ENCODE peak calls at places on chromosome 1, in eight cellular contexts. One of them, this sample, is unnamed.

GRCh38 chr1:216750031-216750627 is 26.9 kb upstream of the ESRRG start:
- DNase-seq in Peyer's patch: peak
- DNase-seq in erythroblast: peak
- DNase-seq in lower leg skin: no peak
- DNase-seq in testis: peak
- DNase-seq in stomach: peak
- DNase-seq in GM12891: no peak
- DNase-seq in IMR-90: peak
- DNase-seq in this sample: peak

GRCh38 chr1:235582130-235582529 is 67.5 kb downstream of the GNG4 start:
- DNase-seq in Peyer's patch: no peak
- DNase-seq in erythroblast: no peak
- DNase-seq in lower leg skin: peak
- DNase-seq in testis: no peak
- DNase-seq in stomach: no peak
- DNase-seq in GM12891: no peak
- DNase-seq in IMR-90: no peak
- DNase-seq in this sample: no peak

GRCh38 chr1:40421694-40422384 is 28.4 kb upstream of the ZFP69B start:
- DNase-seq in Peyer's patch: no peak
- DNase-seq in erythroblast: no peak
- DNase-seq in lower leg skin: no peak
- DNase-seq in testis: peak
- DNase-seq in stomach: peak
- DNase-seq in GM12891: no peak
- DNase-seq in IMR-90: peak
- DNase-seq in this sample: no peak

GRCh38 chr1:110237406-110238152 is 27.5 kb downstream of the KCNC4 start:
- DNase-seq in Peyer's patch: no peak
- DNase-seq in erythroblast: no peak
- DNase-seq in lower leg skin: no peak
- DNase-seq in testis: no peak
- DNase-seq in stomach: no peak
- DNase-seq in GM12891: no peak
- DNase-seq in IMR-90: no peak
- DNase-seq in this sample: no peak

GRCh38 chr1:229116114-229116513 is 154.8 kb upstream of the RAB4A start:
- DNase-seq in Peyer's patch: no peak
- DNase-seq in erythroblast: no peak
- DNase-seq in lower leg skin: no peak
- DNase-seq in testis: no peak
- DNase-seq in stomach: no peak
- DNase-seq in GM12891: no peak
- DNase-seq in IMR-90: peak
- DNase-seq in this sample: no peak

GRCh38 chr1:196732526-196732925 is 42.1 kb upstream of the CFHR3 start:
- DNase-seq in Peyer's patch: no peak
- DNase-seq in erythroblast: no peak
- DNase-seq in lower leg skin: no peak
- DNase-seq in testis: no peak
- DNase-seq in stomach: no peak
- DNase-seq in GM12891: no peak
- DNase-seq in IMR-90: no peak
- DNase-seq in this sample: no peak

GRCh38 chr1:89941110-89941770 is 53.7 kb upstream of the ZNF326 start:
- DNase-seq in Peyer's patch: no peak
- DNase-seq in erythroblast: peak
- DNase-seq in lower leg skin: no peak
- DNase-seq in testis: no peak
- DNase-seq in stomach: no peak
- DNase-seq in GM12891: no peak
- DNase-seq in IMR-90: no peak
- DNase-seq in this sample: no peak

GRCh38 chr1:91809267-91809666 is 76.7 kb downstream of the TGFBR3 start:
- DNase-seq in Peyer's patch: no peak
- DNase-seq in erythroblast: no peak
- DNase-seq in lower leg skin: peak
- DNase-seq in testis: no peak
- DNase-seq in stomach: no peak
- DNase-seq in GM12891: no peak
- DNase-seq in IMR-90: peak
- DNase-seq in this sample: no peak

GRCh38 chr1:12674358-12674757 is 30.5 kb downstream of the AADACL4 start:
- DNase-seq in Peyer's patch: no peak
- DNase-seq in erythroblast: no peak
- DNase-seq in lower leg skin: no peak
- DNase-seq in testis: no peak
- DNase-seq in stomach: no peak
- DNase-seq in GM12891: no peak
- DNase-seq in IMR-90: no peak
- DNase-seq in this sample: no peak

GRCh38 chr1:151327223-151327902 is at the start of gene PI4KB:
- DNase-seq in Peyer's patch: peak
- DNase-seq in erythroblast: peak
- DNase-seq in lower leg skin: peak
- DNase-seq in testis: peak
- DNase-seq in stomach: peak
- DNase-seq in GM12891: peak
- DNase-seq in IMR-90: peak
- DNase-seq in this sample: peak
- TF ChIP-seq POLR2A in Peyer's patch: peak
- TF ChIP-seq POLR2A in erythroblast: peak
- TF ChIP-seq POLR2A in lower leg skin: no peak
- TF ChIP-seq POLR2A in testis: no peak
- TF ChIP-seq POLR2A in stomach: no peak
- TF ChIP-seq POLR2A in GM12891: peak
- TF ChIP-seq POLR2A in IMR-90: peak
- TF ChIP-seq POLR2A in this sample: peak

DNA sequence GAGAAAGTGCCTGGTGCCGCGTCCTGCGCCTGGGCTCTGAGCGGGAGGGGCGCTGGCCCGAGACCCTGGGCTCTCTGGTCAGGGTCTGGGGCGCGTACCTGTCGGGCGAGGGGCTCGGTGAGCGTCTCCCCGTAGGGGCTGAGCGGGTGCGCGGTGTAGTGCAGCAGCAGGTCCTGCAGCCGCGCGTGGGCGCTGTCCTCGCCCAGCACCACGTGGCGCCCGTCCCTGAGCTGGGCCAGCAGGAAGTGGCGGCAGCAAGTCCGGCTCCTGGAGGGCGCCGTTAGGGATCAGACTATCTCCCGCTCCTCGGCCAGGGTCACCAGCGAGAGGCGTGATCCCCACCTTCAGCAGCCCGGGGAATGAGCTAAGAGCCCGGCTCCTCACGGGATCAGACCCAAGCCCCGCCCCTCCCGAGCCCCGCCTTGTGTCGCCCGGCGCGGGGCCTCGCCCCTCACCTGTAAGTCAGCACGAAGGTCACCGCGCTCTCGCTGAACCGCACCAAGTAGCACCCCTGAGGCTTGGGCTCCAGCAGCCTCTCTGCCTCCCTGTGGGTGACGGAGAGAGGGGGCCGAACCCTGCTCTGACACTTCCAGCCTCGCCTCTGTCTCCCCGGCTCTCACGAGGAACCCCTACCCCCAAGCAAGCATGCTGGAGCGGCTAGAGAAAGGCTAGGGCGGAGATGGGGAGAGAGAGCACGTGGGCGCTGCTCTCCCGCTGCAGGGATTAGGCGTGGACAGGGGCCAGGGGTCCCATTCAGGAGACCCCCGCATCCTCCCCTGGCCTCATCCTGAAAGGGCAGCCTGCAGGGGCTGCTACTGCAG is 2.7 kb downstream of the SH2D2A start:
- DNase-seq in Peyer's patch: peak
- DNase-seq in erythroblast: peak
- DNase-seq in lower leg skin: peak
- DNase-seq in testis: peak
- DNase-seq in stomach: peak
- DNase-seq in GM12891: peak
- DNase-seq in IMR-90: peak
- DNase-seq in this sample: peak
- TF ChIP-seq POLR2A in Peyer's patch: no peak
- TF ChIP-seq POLR2A in erythroblast: no peak
- TF ChIP-seq POLR2A in lower leg skin: no peak
- TF ChIP-seq POLR2A in testis: no peak
- TF ChIP-seq POLR2A in stomach: no peak
- TF ChIP-seq POLR2A in GM12891: no peak
- TF ChIP-seq POLR2A in IMR-90: no peak
- TF ChIP-seq POLR2A in this sample: peak

DNA sequence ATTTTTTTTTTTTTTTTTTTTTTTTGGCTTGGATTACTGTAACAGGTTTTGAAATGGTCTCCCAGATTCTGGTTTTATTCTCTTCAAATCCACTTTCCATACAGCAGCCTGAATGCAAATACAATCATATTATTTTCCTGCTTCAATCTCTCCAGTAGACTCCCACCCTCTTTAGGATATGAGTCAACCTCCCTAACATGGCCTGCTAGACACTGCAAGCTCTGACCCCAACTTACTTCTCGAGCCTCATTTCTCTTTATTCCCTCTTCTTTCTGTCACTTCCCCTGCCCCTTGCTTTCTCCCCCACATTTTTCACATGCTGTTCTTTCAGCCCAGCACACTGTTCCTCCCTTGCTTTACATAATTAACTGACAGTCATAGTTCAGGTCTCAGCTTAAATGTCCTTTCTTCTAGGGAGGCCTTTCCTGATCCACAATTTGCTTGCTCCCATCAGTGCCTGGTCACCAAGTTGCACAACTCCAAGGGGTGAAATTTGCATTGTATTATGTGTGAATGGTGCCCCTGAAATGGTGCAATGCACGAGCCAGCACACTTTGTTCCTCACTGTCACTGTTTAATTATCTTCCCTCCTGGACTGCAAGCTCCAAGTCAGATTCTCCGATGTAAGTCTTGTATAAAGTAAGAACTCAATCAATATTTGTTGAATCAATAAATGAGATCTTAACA is 22.1 kb upstream of the IL19 start:
- DNase-seq in Peyer's patch: no peak
- DNase-seq in erythroblast: no peak
- DNase-seq in lower leg skin: no peak
- DNase-seq in testis: no peak
- DNase-seq in stomach: no peak
- DNase-seq in GM12891: no peak
- DNase-seq in IMR-90: no peak
- DNase-seq in this sample: no peak
- TF ChIP-seq POLR2A in Peyer's patch: no peak
- TF ChIP-seq POLR2A in erythroblast: no peak
- TF ChIP-seq POLR2A in lower leg skin: no peak
- TF ChIP-seq POLR2A in testis: no peak
- TF ChIP-seq POLR2A in stomach: no peak
- TF ChIP-seq POLR2A in GM12891: no peak
- TF ChIP-seq POLR2A in IMR-90: no peak
- TF ChIP-seq POLR2A in this sample: no peak

GRCh38 chr1:1777950-1778826 is at the start of gene NADK:
- DNase-seq in Peyer's patch: peak
- DNase-seq in erythroblast: peak
- DNase-seq in lower leg skin: peak
- DNase-seq in testis: peak
- DNase-seq in stomach: peak
- DNase-seq in GM12891: peak
- DNase-seq in IMR-90: peak
- DNase-seq in this sample: peak
- TF ChIP-seq POLR2A in Peyer's patch: no peak
- TF ChIP-seq POLR2A in erythroblast: peak
- TF ChIP-seq POLR2A in lower leg skin: no peak
- TF ChIP-seq POLR2A in testis: no peak
- TF ChIP-seq POLR2A in stomach: no peak
- TF ChIP-seq POLR2A in GM12891: no peak
- TF ChIP-seq POLR2A in IMR-90: no peak
- TF ChIP-seq POLR2A in this sample: peak

DNA sequence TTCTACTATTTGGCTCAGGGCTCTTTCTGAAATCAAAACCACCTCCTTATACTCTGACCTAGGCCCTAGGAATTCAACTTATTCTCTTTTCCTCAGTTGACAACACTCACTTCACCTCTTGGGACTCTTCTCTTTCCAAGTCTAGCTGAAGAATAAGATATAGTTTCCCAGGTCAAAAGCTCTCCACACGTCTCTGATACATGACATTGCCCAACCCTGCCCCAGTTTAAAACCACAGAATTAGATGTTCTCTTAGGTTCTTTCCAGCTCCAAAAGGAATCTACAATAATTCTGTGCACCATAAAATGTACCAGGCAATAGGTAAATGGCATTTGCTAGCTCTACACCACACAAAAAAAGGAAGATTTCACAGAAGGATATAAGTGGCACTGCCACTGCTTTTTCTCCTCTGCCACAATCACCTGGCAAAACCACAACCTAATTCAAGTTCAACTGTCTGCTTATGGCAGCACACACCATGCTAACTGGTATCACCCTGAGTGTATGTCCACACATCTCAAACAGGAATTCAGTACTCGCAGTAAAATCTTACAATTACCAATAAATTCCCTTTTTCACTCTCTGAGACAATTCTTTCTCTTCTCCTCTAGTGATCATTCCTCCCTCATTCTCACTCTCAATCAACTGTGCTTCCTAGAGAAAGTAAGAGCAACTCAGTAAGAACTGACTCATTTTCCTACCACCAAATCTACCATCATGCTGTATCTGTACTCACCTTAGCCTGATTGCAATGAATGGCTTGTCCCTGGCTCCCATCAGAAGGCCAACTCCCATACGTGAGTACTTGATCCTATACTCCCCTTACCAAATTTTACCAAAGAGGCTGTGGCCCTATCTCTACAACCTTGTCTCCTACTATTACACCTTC is 27.3 kb downstream of the ZBTB8OS start:
- DNase-seq in Peyer's patch: no peak
- DNase-seq in erythroblast: no peak
- DNase-seq in lower leg skin: no peak
- DNase-seq in testis: no peak
- DNase-seq in stomach: no peak
- DNase-seq in GM12891: no peak
- DNase-seq in IMR-90: no peak
- DNase-seq in this sample: no peak
- TF ChIP-seq POLR2A in Peyer's patch: no peak
- TF ChIP-seq POLR2A in erythroblast: no peak
- TF ChIP-seq POLR2A in lower leg skin: no peak
- TF ChIP-seq POLR2A in testis: no peak
- TF ChIP-seq POLR2A in stomach: no peak
- TF ChIP-seq POLR2A in GM12891: no peak
- TF ChIP-seq POLR2A in IMR-90: no peak
- TF ChIP-seq POLR2A in this sample: no peak

This sample was measured in A549.